ENCODE peak calls at places on chromosomes 4 and X, in four cellular contexts. K is SJCRH30, H is ACHN, S is activated T-helper 1 cell treated with Interleukin-2 at 50 U/mL for 16 hours. M is an unnamed sample.

GRCh38 chrX:120456973-120457372 is 12.1 kb downstream of the LAMP2 start:
- DNase-seq in K (no peak), H (peak), S (no peak), M (no peak)

GRCh38 chr4:125314676-125315570 is at the start of gene FAT4:
- DNase-seq in K (peak), H (peak), S (no peak), M (peak)

GRCh38 chr4:74266081-74266480 is 42.2 kb upstream of the EPGN start:
- DNase-seq in K (no peak), H (no peak), S (no peak), M (no peak)

GRCh38 chrX:21798677-21799219 is 40.7 kb upstream of the MBTPS2 start:
- DNase-seq in K (peak), H (peak), S (no peak), M (no peak)

GRCh38 chrX:154046262-154046771 is 26.6 kb upstream of the IRAK1 start:
- DNase-seq in K (no peak), H (no peak), S (no peak), M (peak)

GRCh38 chr4:185468999-185469398 is 2.5 kb downstream of the CCDC110 start:
- DNase-seq in K (no peak), H (no peak), S (no peak), M (no peak)

GRCh38 chr4:138939960-138940359 is 75.6 kb upstream of the NOCT start:
- DNase-seq in K (no peak), H (no peak), S (no peak), M (no peak)

GRCh38 chr4:118338981-118339765 is 13.6 kb downstream of the PRSS12 start:
- DNase-seq in K (no peak), H (no peak), S (no peak), M (no peak)

GRCh38 chr4:139732991-139733555 is 67.5 kb downstream of the MGST2 start:
- DNase-seq in K (no peak), H (no peak), S (no peak), M (no peak)

GRCh38 chr4:3529363-3529762 is 2.9 kb downstream of the LRPAP1 start:
- DNase-seq in K (no peak), H (no peak), S (no peak), M (peak)

GRCh38 chrX:120446503-120446902 is 22.6 kb downstream of the LAMP2 start:
- DNase-seq in K (no peak), H (no peak), S (no peak), M (no peak)

GRCh38 chr4:158914178-158914577 is 145.4 kb downstream of the FNIP2 start:
- DNase-seq in K (no peak), H (peak), S (no peak), M (no peak)

GRCh38 chrX:19034025-19034424 is 50.1 kb upstream of the PHKA2 start:
- DNase-seq in K (no peak), H (no peak), S (no peak), M (no peak)

GRCh38 chrX:101659601-101660063 is at the start of gene ARMCX2:
- DNase-seq in K (peak), H (peak), S (no peak), M (peak)

GRCh38 chr4:5127556-5127955 is 76.3 kb downstream of the STK32B start:
- DNase-seq in K (peak), H (no peak), S (no peak), M (no peak)

GRCh38 chrX:130253916-130254315 is 14.8 kb downstream of the ZNF280C start:
- DNase-seq in K (no peak), H (no peak), S (no peak), M (no peak)

GRCh38 chrX:118861338-118861737 is 37.7 kb downstream of the ZCCHC12 start:
- DNase-seq in K (no peak), H (no peak), S (no peak), M (no peak)

GRCh38 chr4:55791666-55792065 is 27.9 kb upstream of the EXOC1L start:
- DNase-seq in K (peak), H (no peak), S (no peak), M (no peak)

GRCh38 chr4:95571577-95571976 is 22.8 kb upstream of the UNC5C start:
- DNase-seq in K (no peak), H (no peak), S (no peak), M (no peak)

GRCh38 chr4:76053730-76054129 is 17.9 kb upstream of the CXCL11 start:
- DNase-seq in K (peak), H (no peak), S (no peak), M (no peak)

GRCh38 chr4:187840814-187841213 is 154.8 kb upstream of the ZFP42 start:
- DNase-seq in K (no peak), H (no peak), S (no peak), M (no peak)

GRCh38 chrX:147174596-147174995 is 360.1 kb upstream of the CXorf51A start:
- DNase-seq in K (peak), H (peak), S (no peak), M (no peak)

GRCh38 chr4:23382880-23383279 is 507.0 kb downstream of the PPARGC1A start:
- DNase-seq in K (no peak), H (no peak), S (no peak), M (no peak)

GRCh38 chr4:28636971-28637370 is 1776.3 kb downstream of the STIM2 start:
- DNase-seq in K (no peak), H (no peak), S (no peak), M (no peak)

GRCh38 chr4:138910914-138911336 is 104.7 kb upstream of the NOCT start:
- DNase-seq in K (peak), H (peak), S (no peak), M (peak)

GRCh38 chr4:169410839-169411770 is 140.3 kb upstream of the SH3RF1 start:
- DNase-seq in K (peak), H (no peak), S (peak), M (no peak)

GRCh38 chr4:163681208-163681821 is 186.8 kb downstream of the TMA16 start:
- DNase-seq in K (peak), H (no peak), S (no peak), M (no peak)